ENCODE peak calls at places on chromosomes 13 and 19, in five cellular contexts. One of them, this sample, is unnamed. For H3K4me1, the result is how much of the 10 kb centered on the place peaks cover.

GRCh38 chr13:88086577-88086976 is 415.4 kb downstream of the SLITRK5 start:
- DNase-seq in SK-N-SH: no peak
- DNase-seq in A549: no peak
- DNase-seq in upper lobe of left lung: no peak
- DNase-seq in GM23248: peak
- DNase-seq in this sample: no peak

GRCh38 chr13:102309110-102309509 is 92.7 kb downstream of the FGF14 start:
- DNase-seq in SK-N-SH: no peak
- DNase-seq in A549: no peak
- DNase-seq in upper lobe of left lung: no peak
- DNase-seq in GM23248: no peak
- DNase-seq in this sample: no peak

GRCh38 chr13:74134777-74135305 is 637 bp upstream of the KLF12 start:
- DNase-seq in SK-N-SH: peak
- DNase-seq in A549: peak
- DNase-seq in upper lobe of left lung: peak
- DNase-seq in GM23248: peak
- DNase-seq in this sample: peak

GRCh38 chr13:59621791-59622190 is 541.9 kb downstream of the DIAPH3 start:
- DNase-seq in SK-N-SH: no peak
- DNase-seq in A549: no peak
- DNase-seq in upper lobe of left lung: no peak
- DNase-seq in GM23248: no peak
- DNase-seq in this sample: no peak

GRCh38 chr19:43432866-43433673 is 18.4 kb downstream of the TEX101 start:
- DNase-seq in SK-N-SH: peak
- DNase-seq in A549: peak
- DNase-seq in upper lobe of left lung: no peak
- DNase-seq in GM23248: peak
- DNase-seq in this sample: peak

GRCh38 chr13:35978607-35979316 is 152.4 kb downstream of the DCLK1 start:
- DNase-seq in SK-N-SH: peak
- DNase-seq in A549: peak
- DNase-seq in upper lobe of left lung: no peak
- DNase-seq in GM23248: peak
- DNase-seq in this sample: peak

GRCh38 chr19:7292950-7293794 is 1.0 kb downstream of the INSR start:
- DNase-seq in SK-N-SH: peak
- DNase-seq in A549: no peak
- DNase-seq in upper lobe of left lung: peak
- DNase-seq in GM23248: peak
- DNase-seq in this sample: peak

GRCh38 chr19:28456264-28456663 is 756.7 kb downstream of the UQCRFS1 start:
- DNase-seq in SK-N-SH: no peak
- DNase-seq in A549: no peak
- DNase-seq in upper lobe of left lung: no peak
- DNase-seq in GM23248: no peak
- DNase-seq in this sample: no peak

GRCh38 chr13:45473627-45474026 is 8.9 kb downstream of the COG3 start:
- DNase-seq in SK-N-SH: peak
- DNase-seq in A549: no peak
- DNase-seq in upper lobe of left lung: no peak
- DNase-seq in GM23248: peak
- DNase-seq in this sample: no peak

GRCh38 chr13:113949546-113949945 is 24.3 kb downstream of the C13orf46 start:
- DNase-seq in SK-N-SH: no peak
- DNase-seq in A549: no peak
- DNase-seq in upper lobe of left lung: no peak
- DNase-seq in GM23248: no peak
- DNase-seq in this sample: no peak

GRCh38 chr13:51803018-51803417 is 945 bp downstream of the DHRS12 start:
- DNase-seq in SK-N-SH: peak
- DNase-seq in A549: no peak
- DNase-seq in upper lobe of left lung: no peak
- DNase-seq in GM23248: peak
- DNase-seq in this sample: no peak

GRCh38 chr13:113726961-113727411 is 32.0 kb upstream of the TMEM255B start:
- DNase-seq in SK-N-SH: no peak
- DNase-seq in A549: no peak
- DNase-seq in upper lobe of left lung: no peak
- DNase-seq in GM23248: peak
- DNase-seq in this sample: no peak

GRCh38 chr19:29687244-29687896 is 22.1 kb downstream of the PLEKHF1 start:
- DNase-seq in SK-N-SH: no peak
- DNase-seq in A549: no peak
- DNase-seq in upper lobe of left lung: no peak
- DNase-seq in GM23248: peak
- DNase-seq in this sample: peak

DNA sequence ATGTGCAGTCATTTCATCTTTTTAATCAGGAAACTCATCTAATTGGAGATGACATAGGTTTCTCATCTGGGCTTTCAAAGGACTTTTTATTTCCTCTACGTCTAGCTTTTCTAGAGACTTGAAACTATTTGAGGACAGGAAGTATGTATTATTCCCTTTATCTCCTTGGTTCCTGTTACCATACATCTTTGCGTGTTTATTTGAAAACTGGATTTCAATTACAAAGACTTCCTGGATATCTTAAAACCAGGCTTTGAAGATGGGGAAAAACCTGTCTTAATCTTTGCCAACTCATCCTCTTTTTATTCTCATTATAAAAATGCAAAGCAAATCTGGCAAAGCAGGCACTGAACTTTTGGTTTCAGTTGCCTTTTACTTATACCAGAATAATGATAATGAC is 130.5 kb downstream of the LMO7 start:
- DNase-seq in SK-N-SH: no peak
- DNase-seq in A549: no peak
- DNase-seq in upper lobe of left lung: no peak
- DNase-seq in GM23248: no peak
- DNase-seq in this sample: no peak
- H3K4me1 ChIP-seq in SK-N-SH: under half
- H3K4me1 ChIP-seq in A549: half or more
- H3K4me1 ChIP-seq in upper lobe of left lung: under half
- H3K4me1 ChIP-seq in GM23248: half or more
- H3K4me1 ChIP-seq in this sample: under half

GRCh38 chr13:38520041-38520440 is 166.8 kb upstream of the FREM2 start:
- DNase-seq in SK-N-SH: no peak
- DNase-seq in A549: no peak
- DNase-seq in upper lobe of left lung: no peak
- DNase-seq in GM23248: no peak
- DNase-seq in this sample: no peak

GRCh38 chr13:38519229-38519910 is 167.5 kb upstream of the FREM2 start:
- DNase-seq in SK-N-SH: no peak
- DNase-seq in A549: no peak
- DNase-seq in upper lobe of left lung: no peak
- DNase-seq in GM23248: no peak
- DNase-seq in this sample: no peak

GRCh38 chr13:38518328-38518727 is 168.5 kb upstream of the FREM2 start:
- DNase-seq in SK-N-SH: no peak
- DNase-seq in A549: no peak
- DNase-seq in upper lobe of left lung: no peak
- DNase-seq in GM23248: no peak
- DNase-seq in this sample: no peak

GRCh38 chr13:38514575-38514974 is 164.9 kb downstream of the UFM1 start:
- DNase-seq in SK-N-SH: no peak
- DNase-seq in A549: no peak
- DNase-seq in upper lobe of left lung: no peak
- DNase-seq in GM23248: no peak
- DNase-seq in this sample: no peak
- H3K4me1 ChIP-seq in SK-N-SH: under half
- H3K4me1 ChIP-seq in A549: under half
- H3K4me1 ChIP-seq in upper lobe of left lung: under half
- H3K4me1 ChIP-seq in GM23248: under half
- H3K4me1 ChIP-seq in this sample: under half

DNA sequence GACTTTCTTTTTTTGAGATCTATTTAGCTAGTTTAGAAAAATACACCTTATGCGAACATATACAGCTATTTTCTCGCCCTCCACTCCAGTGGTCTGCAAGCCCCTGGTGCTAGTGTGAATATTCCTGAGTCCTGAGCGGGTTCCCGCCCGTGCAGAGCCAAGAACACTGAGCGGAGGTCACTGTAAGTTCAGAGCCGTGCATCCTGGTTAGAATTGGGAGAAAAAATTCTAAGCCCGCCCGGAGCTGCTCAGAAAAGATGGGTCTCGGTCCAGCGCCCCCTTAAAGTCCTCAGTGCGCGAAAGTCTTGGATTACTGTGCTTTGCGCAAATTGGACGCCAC is 117.7 kb downstream of the KCNRG start:
- DNase-seq in SK-N-SH: no peak
- DNase-seq in A549: no peak
- DNase-seq in upper lobe of left lung: no peak
- DNase-seq in GM23248: no peak
- DNase-seq in this sample: no peak
- H3K4me1 ChIP-seq in SK-N-SH: under half
- H3K4me1 ChIP-seq in A549: under half
- H3K4me1 ChIP-seq in upper lobe of left lung: under half
- H3K4me1 ChIP-seq in GM23248: under half
- H3K4me1 ChIP-seq in this sample: under half

GRCh38 chr19:48393196-48393558 is 291 bp upstream of the GRIN2D start:
- DNase-seq in SK-N-SH: no peak
- DNase-seq in A549: no peak
- DNase-seq in upper lobe of left lung: no peak
- DNase-seq in GM23248: no peak
- DNase-seq in this sample: no peak
- H3K4me1 ChIP-seq in SK-N-SH: half or more
- H3K4me1 ChIP-seq in A549: half or more
- H3K4me1 ChIP-seq in upper lobe of left lung: under half
- H3K4me1 ChIP-seq in GM23248: under half
- H3K4me1 ChIP-seq in this sample: under half

DNA sequence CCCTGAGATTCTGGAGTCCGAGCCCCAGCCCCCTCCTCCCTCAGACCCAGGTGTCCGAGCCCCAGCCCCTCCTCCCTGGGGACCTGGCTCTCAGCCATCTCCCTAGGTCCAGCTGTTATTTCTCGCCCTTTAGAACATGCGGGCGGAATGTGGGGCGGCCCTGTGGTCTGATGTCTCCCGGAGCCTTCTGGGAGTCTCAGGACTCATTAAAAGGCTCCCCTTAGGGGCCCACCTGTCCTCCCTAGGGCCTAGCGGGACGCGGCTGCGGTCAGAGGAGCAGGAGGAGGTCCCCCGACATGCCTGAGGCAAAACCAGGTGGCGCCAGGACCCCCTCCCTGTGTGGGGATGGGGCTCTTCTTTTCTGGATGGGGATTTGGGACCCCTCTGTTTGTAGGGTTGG is at the start of gene MYBPC2:
- DNase-seq in SK-N-SH: no peak
- DNase-seq in A549: no peak
- DNase-seq in upper lobe of left lung: no peak
- DNase-seq in GM23248: no peak
- DNase-seq in this sample: no peak
- H3K4me1 ChIP-seq in SK-N-SH: under half
- H3K4me1 ChIP-seq in A549: under half
- H3K4me1 ChIP-seq in upper lobe of left lung: under half
- H3K4me1 ChIP-seq in GM23248: under half
- H3K4me1 ChIP-seq in this sample: under half

This sample was measured in uterus.